ENCODE peak calls at places on chromosomes 11 and 22, in five cellular contexts. One of them, this sample, is unnamed.

GRCh38 chr11:63494936-63495335 is 4.0 kb upstream of the PLAAT5 start:
- DNase-seq in H1: no peak
- DNase-seq in progenitor cell of endocrine pancreas: no peak
- DNase-seq in fibroblast of mammary gland: no peak
- DNase-seq in coronary artery: no peak
- DNase-seq in this sample: no peak

GRCh38 chr11:48879256-48879655 is 104.4 kb downstream of the TRIM51G start:
- DNase-seq in coronary artery: no peak
- DNase-seq in progenitor cell of endocrine pancreas: no peak
- DNase-seq in H1: no peak
- DNase-seq in fibroblast of mammary gland: no peak
- DNase-seq in this sample: no peak

GRCh38 chr11:123356539-123356938 is 73.5 kb upstream of the GRAMD1B start:
- DNase-seq in fibroblast of mammary gland: no peak
- DNase-seq in progenitor cell of endocrine pancreas: no peak
- DNase-seq in H1: no peak
- DNase-seq in coronary artery: no peak
- DNase-seq in this sample: no peak

GRCh38 chr11:17531818-17532131 is 12.4 kb downstream of the USH1C start:
- DNase-seq in coronary artery: no peak
- DNase-seq in H1: no peak
- DNase-seq in fibroblast of mammary gland: peak
- DNase-seq in progenitor cell of endocrine pancreas: no peak
- DNase-seq in this sample: no peak

GRCh38 chr22:38477515-38477914 is 9.6 kb downstream of the KDELR3 start:
- DNase-seq in progenitor cell of endocrine pancreas: no peak
- DNase-seq in coronary artery: no peak
- DNase-seq in H1: no peak
- DNase-seq in fibroblast of mammary gland: no peak
- DNase-seq in this sample: no peak

GRCh38 chr22:49153921-49154320 is 673.8 kb downstream of the BRD1 start:
- DNase-seq in progenitor cell of endocrine pancreas: no peak
- DNase-seq in coronary artery: no peak
- DNase-seq in H1: no peak
- DNase-seq in fibroblast of mammary gland: no peak
- DNase-seq in this sample: no peak

GRCh38 chr11:125410091-125410490 is 86.0 kb downstream of the FEZ1 start:
- DNase-seq in H1: peak
- DNase-seq in progenitor cell of endocrine pancreas: no peak
- DNase-seq in fibroblast of mammary gland: no peak
- DNase-seq in coronary artery: no peak
- DNase-seq in this sample: no peak

GRCh38 chr11:16815047-16815767 is 76.8 kb downstream of the C11orf58 start:
- DNase-seq in progenitor cell of endocrine pancreas: no peak
- DNase-seq in H1: no peak
- DNase-seq in coronary artery: peak
- DNase-seq in fibroblast of mammary gland: peak
- DNase-seq in this sample: no peak

GRCh38 chr22:43567691-43568308 is 156.0 kb downstream of the MPPED1 start:
- DNase-seq in fibroblast of mammary gland: no peak
- DNase-seq in coronary artery: no peak
- DNase-seq in H1: no peak
- DNase-seq in progenitor cell of endocrine pancreas: no peak
- DNase-seq in this sample: no peak

GRCh38 chr22:43570531-43571144 is 158.8 kb downstream of the MPPED1 start:
- DNase-seq in progenitor cell of endocrine pancreas: no peak
- DNase-seq in coronary artery: no peak
- DNase-seq in H1: no peak
- DNase-seq in fibroblast of mammary gland: no peak
- DNase-seq in this sample: no peak

GRCh38 chr22:43563571-43563970 is 151.8 kb downstream of the MPPED1 start:
- DNase-seq in coronary artery: peak
- DNase-seq in progenitor cell of endocrine pancreas: no peak
- DNase-seq in H1: no peak
- DNase-seq in fibroblast of mammary gland: no peak
- DNase-seq in this sample: no peak

GRCh38 chr22:43566021-43566420 is 154.2 kb downstream of the MPPED1 start:
- DNase-seq in coronary artery: no peak
- DNase-seq in H1: no peak
- DNase-seq in progenitor cell of endocrine pancreas: no peak
- DNase-seq in fibroblast of mammary gland: no peak
- DNase-seq in this sample: no peak

GRCh38 chr22:43566561-43567332 is 154.9 kb downstream of the MPPED1 start:
- DNase-seq in fibroblast of mammary gland: no peak
- DNase-seq in H1: no peak
- DNase-seq in coronary artery: no peak
- DNase-seq in progenitor cell of endocrine pancreas: no peak
- DNase-seq in this sample: no peak
- TF ChIP-seq CTCF in fibroblast of mammary gland: no peak
- TF ChIP-seq CTCF in H1: no peak
- TF ChIP-seq CTCF in coronary artery: no peak
- TF ChIP-seq CTCF in progenitor cell of endocrine pancreas: no peak
- TF ChIP-seq CTCF in this sample: no peak

GRCh38 chr22:20418211-20418788 is 19.3 kb downstream of the SCARF2 start:
- DNase-seq in coronary artery: peak
- DNase-seq in fibroblast of mammary gland: peak
- DNase-seq in progenitor cell of endocrine pancreas: peak
- DNase-seq in H1: peak
- DNase-seq in this sample: peak
- TF ChIP-seq CTCF in coronary artery: peak
- TF ChIP-seq CTCF in fibroblast of mammary gland: peak
- TF ChIP-seq CTCF in progenitor cell of endocrine pancreas: peak
- TF ChIP-seq CTCF in H1: peak
- TF ChIP-seq CTCF in this sample: peak

GRCh38 chr11:134270250-134270714 is 5.9 kb upstream of the GLB1L3 start:
- DNase-seq in fibroblast of mammary gland: no peak
- DNase-seq in H1: no peak
- DNase-seq in coronary artery: no peak
- DNase-seq in progenitor cell of endocrine pancreas: no peak
- DNase-seq in this sample: no peak
- TF ChIP-seq CTCF in fibroblast of mammary gland: no peak
- TF ChIP-seq CTCF in H1: no peak
- TF ChIP-seq CTCF in coronary artery: no peak
- TF ChIP-seq CTCF in progenitor cell of endocrine pancreas: peak
- TF ChIP-seq CTCF in this sample: no peak

DNA sequence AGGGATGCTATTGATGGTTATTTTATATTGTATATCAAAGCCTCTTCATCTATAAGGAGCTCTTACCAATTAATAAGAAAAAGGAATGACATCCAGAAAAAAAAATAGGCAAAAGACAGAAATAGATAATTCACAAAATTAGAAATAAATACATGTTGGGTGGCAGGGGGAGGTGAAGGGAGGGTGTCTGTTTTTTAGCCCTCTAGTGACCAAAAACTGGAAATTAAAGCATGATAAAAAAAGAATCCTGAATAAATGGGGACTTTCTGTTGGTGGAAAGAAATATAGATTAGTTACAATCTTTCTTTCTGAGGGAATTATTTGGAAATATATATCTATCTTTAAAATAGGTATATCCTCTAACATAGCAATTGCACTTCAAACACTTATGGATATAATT is 42.0 kb upstream of the TTC36 start:
- DNase-seq in H1: no peak
- DNase-seq in coronary artery: no peak
- DNase-seq in progenitor cell of endocrine pancreas: no peak
- DNase-seq in fibroblast of mammary gland: no peak
- DNase-seq in this sample: no peak
- TF ChIP-seq CTCF in H1: no peak
- TF ChIP-seq CTCF in coronary artery: no peak
- TF ChIP-seq CTCF in progenitor cell of endocrine pancreas: peak
- TF ChIP-seq CTCF in fibroblast of mammary gland: peak
- TF ChIP-seq CTCF in this sample: no peak

DNA sequence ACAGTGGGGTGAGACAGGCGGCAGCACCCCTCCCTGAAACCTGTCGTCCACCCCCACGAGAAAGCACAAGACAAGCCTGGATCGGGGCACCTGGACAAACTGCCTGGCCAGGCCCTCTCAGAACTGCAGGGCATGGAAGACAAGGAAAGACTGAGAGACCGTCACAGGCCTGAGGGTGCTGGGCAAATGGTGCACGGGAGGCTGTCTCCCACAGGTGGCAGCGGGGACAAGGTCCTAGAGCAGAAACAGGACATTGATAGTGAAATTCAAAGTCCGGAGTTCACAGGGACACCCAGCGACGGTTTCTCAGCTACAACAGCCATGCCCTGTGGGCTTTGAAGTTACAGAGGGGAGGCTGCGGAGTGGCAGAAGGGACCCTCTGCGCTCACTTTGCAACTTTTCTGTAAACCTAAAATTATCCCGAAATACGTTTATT is 20.6 kb downstream of the DRD4 start:
- DNase-seq in H1: no peak
- DNase-seq in fibroblast of mammary gland: no peak
- DNase-seq in coronary artery: no peak
- DNase-seq in progenitor cell of endocrine pancreas: no peak
- DNase-seq in this sample: no peak
- TF ChIP-seq CTCF in H1: no peak
- TF ChIP-seq CTCF in fibroblast of mammary gland: no peak
- TF ChIP-seq CTCF in coronary artery: no peak
- TF ChIP-seq CTCF in progenitor cell of endocrine pancreas: no peak
- TF ChIP-seq CTCF in this sample: no peak

DNA sequence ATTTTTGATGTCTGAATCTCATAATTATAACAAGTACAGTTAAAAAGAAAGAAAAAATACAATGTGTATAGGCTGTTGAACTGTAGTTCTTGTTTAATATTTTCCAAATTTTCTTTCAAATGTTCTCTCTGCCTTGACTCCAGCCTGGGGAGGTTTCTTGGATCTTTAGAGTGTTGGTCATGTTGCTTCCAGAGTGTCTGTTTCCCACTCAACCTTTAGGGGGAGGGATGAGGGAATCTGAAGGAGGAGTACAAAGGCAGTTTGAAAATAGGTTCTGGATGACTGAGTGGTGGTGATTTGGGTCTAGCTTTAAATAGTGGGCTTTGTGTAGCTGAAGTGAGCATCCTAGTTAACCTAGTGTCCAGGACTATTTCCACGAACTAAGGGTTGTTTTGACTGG is 2.0 kb downstream of the CTNND1 start:
- DNase-seq in coronary artery: no peak
- DNase-seq in H1: no peak
- DNase-seq in progenitor cell of endocrine pancreas: no peak
- DNase-seq in fibroblast of mammary gland: peak
- DNase-seq in this sample: no peak
- TF ChIP-seq CTCF in coronary artery: no peak
- TF ChIP-seq CTCF in H1: no peak
- TF ChIP-seq CTCF in progenitor cell of endocrine pancreas: peak
- TF ChIP-seq CTCF in fibroblast of mammary gland: peak
- TF ChIP-seq CTCF in this sample: no peak

GRCh38 chr11:66267039-66267378 is 1.4 kb upstream of the RAB1B start:
- DNase-seq in fibroblast of mammary gland: no peak
- DNase-seq in H1: no peak
- DNase-seq in progenitor cell of endocrine pancreas: no peak
- DNase-seq in coronary artery: no peak
- DNase-seq in this sample: no peak
- TF ChIP-seq CTCF in fibroblast of mammary gland: no peak
- TF ChIP-seq CTCF in H1: no peak
- TF ChIP-seq CTCF in progenitor cell of endocrine pancreas: no peak
- TF ChIP-seq CTCF in coronary artery: no peak
- TF ChIP-seq CTCF in this sample: no peak

GRCh38 chr11:87280143-87280542 is 242.4 kb downstream of the TMEM135 start:
- DNase-seq in progenitor cell of endocrine pancreas: no peak
- DNase-seq in fibroblast of mammary gland: no peak
- DNase-seq in coronary artery: no peak
- DNase-seq in H1: no peak
- DNase-seq in this sample: no peak

GRCh38 chr11:87284306-87284705 is 246.6 kb downstream of the TMEM135 start:
- DNase-seq in fibroblast of mammary gland: peak
- DNase-seq in coronary artery: no peak
- DNase-seq in progenitor cell of endocrine pancreas: no peak
- DNase-seq in H1: no peak
- DNase-seq in this sample: no peak

GRCh38 chr11:87286338-87286737 is 248.6 kb downstream of the TMEM135 start:
- DNase-seq in coronary artery: no peak
- DNase-seq in H1: no peak
- DNase-seq in fibroblast of mammary gland: no peak
- DNase-seq in progenitor cell of endocrine pancreas: no peak
- DNase-seq in this sample: no peak

GRCh38 chr11:87281496-87281895 is 243.8 kb downstream of the TMEM135 start:
- DNase-seq in H1: no peak
- DNase-seq in fibroblast of mammary gland: peak
- DNase-seq in progenitor cell of endocrine pancreas: no peak
- DNase-seq in coronary artery: no peak
- DNase-seq in this sample: no peak
- TF ChIP-seq CTCF in H1: no peak
- TF ChIP-seq CTCF in fibroblast of mammary gland: peak
- TF ChIP-seq CTCF in progenitor cell of endocrine pancreas: no peak
- TF ChIP-seq CTCF in coronary artery: no peak
- TF ChIP-seq CTCF in this sample: no peak

GRCh38 chr11:69092263-69092662 is 43.5 kb downstream of the TPCN2 start:
- DNase-seq in coronary artery: no peak
- DNase-seq in progenitor cell of endocrine pancreas: no peak
- DNase-seq in H1: no peak
- DNase-seq in fibroblast of mammary gland: no peak
- DNase-seq in this sample: no peak
- TF ChIP-seq CTCF in coronary artery: no peak
- TF ChIP-seq CTCF in progenitor cell of endocrine pancreas: no peak
- TF ChIP-seq CTCF in H1: no peak
- TF ChIP-seq CTCF in fibroblast of mammary gland: no peak
- TF ChIP-seq CTCF in this sample: no peak

This sample was measured in D721Med.